ENCODE peak calls at places on chromosomes 2 and 18, in nine cellular contexts. One of them, this sample, is unnamed.

GRCh38 chr2:98804736-98805135 is 73.8 kb upstream of the MGAT4A start:
- DNase-seq in foreskin fibroblast: no peak
- DNase-seq in thyroid gland: no peak
- DNase-seq in mammary epithelial cell: no peak
- DNase-seq in colonic mucosa: no peak
- DNase-seq in transverse colon: no peak
- DNase-seq in Calu3: no peak
- DNase-seq in body of pancreas: no peak
- DNase-seq in tibial nerve: no peak
- DNase-seq in this sample: no peak

GRCh38 chr2:240922982-240923537 is 16.9 kb downstream of the CROCC2 start:
- DNase-seq in thyroid gland: peak
- DNase-seq in Calu3: peak
- DNase-seq in mammary epithelial cell: no peak
- DNase-seq in colonic mucosa: peak
- DNase-seq in tibial nerve: peak
- DNase-seq in transverse colon: no peak
- DNase-seq in body of pancreas: peak
- DNase-seq in foreskin fibroblast: no peak
- DNase-seq in this sample: no peak

GRCh38 chr2:227079726-227080125 is 84.3 kb downstream of the COL4A4 start:
- DNase-seq in colonic mucosa: no peak
- DNase-seq in foreskin fibroblast: no peak
- DNase-seq in Calu3: no peak
- DNase-seq in mammary epithelial cell: no peak
- DNase-seq in thyroid gland: no peak
- DNase-seq in body of pancreas: no peak
- DNase-seq in transverse colon: no peak
- DNase-seq in tibial nerve: no peak
- DNase-seq in this sample: no peak

GRCh38 chr18:66432636-66433035 is 171.3 kb downstream of the CDH19 start:
- DNase-seq in thyroid gland: no peak
- DNase-seq in Calu3: no peak
- DNase-seq in tibial nerve: no peak
- DNase-seq in transverse colon: no peak
- DNase-seq in mammary epithelial cell: no peak
- DNase-seq in foreskin fibroblast: no peak
- DNase-seq in body of pancreas: no peak
- DNase-seq in colonic mucosa: no peak
- DNase-seq in this sample: no peak

GRCh38 chr2:96867756-96868554 is 1.9 kb downstream of the SEMA4C start:
- DNase-seq in transverse colon: no peak
- DNase-seq in foreskin fibroblast: no peak
- DNase-seq in thyroid gland: no peak
- DNase-seq in colonic mucosa: no peak
- DNase-seq in body of pancreas: no peak
- DNase-seq in mammary epithelial cell: peak
- DNase-seq in tibial nerve: no peak
- DNase-seq in Calu3: no peak
- DNase-seq in this sample: no peak

GRCh38 chr2:189142893-189143759 is 36.4 kb downstream of the COL5A2 start:
- DNase-seq in foreskin fibroblast: peak
- DNase-seq in body of pancreas: peak
- DNase-seq in thyroid gland: peak
- DNase-seq in colonic mucosa: peak
- DNase-seq in tibial nerve: no peak
- DNase-seq in Calu3: peak
- DNase-seq in mammary epithelial cell: peak
- DNase-seq in transverse colon: peak
- DNase-seq in this sample: no peak

GRCh38 chr2:158079672-158080071 is 22.0 kb upstream of the UPP2 start:
- DNase-seq in colonic mucosa: no peak
- DNase-seq in mammary epithelial cell: peak
- DNase-seq in thyroid gland: no peak
- DNase-seq in body of pancreas: no peak
- DNase-seq in foreskin fibroblast: no peak
- DNase-seq in tibial nerve: no peak
- DNase-seq in transverse colon: no peak
- DNase-seq in Calu3: no peak
- DNase-seq in this sample: no peak

GRCh38 chr2:138252587-138252986 is 249.0 kb upstream of the SPOPL start:
- DNase-seq in Calu3: no peak
- DNase-seq in foreskin fibroblast: no peak
- DNase-seq in transverse colon: no peak
- DNase-seq in tibial nerve: no peak
- DNase-seq in thyroid gland: no peak
- DNase-seq in colonic mucosa: no peak
- DNase-seq in body of pancreas: no peak
- DNase-seq in mammary epithelial cell: no peak
- DNase-seq in this sample: no peak

GRCh38 chr2:83079007-83079406 is 1380.1 kb downstream of the SUCLG1 start:
- DNase-seq in foreskin fibroblast: no peak
- DNase-seq in body of pancreas: no peak
- DNase-seq in transverse colon: no peak
- DNase-seq in Calu3: no peak
- DNase-seq in colonic mucosa: no peak
- DNase-seq in mammary epithelial cell: no peak
- DNase-seq in tibial nerve: no peak
- DNase-seq in thyroid gland: no peak
- DNase-seq in this sample: no peak

GRCh38 chr2:241885701-241886643 is 16.4 kb downstream of the RTP5 start:
- DNase-seq in colonic mucosa: no peak
- DNase-seq in mammary epithelial cell: no peak
- DNase-seq in tibial nerve: no peak
- DNase-seq in foreskin fibroblast: no peak
- DNase-seq in thyroid gland: no peak
- DNase-seq in transverse colon: no peak
- DNase-seq in body of pancreas: peak
- DNase-seq in Calu3: no peak
- DNase-seq in this sample: no peak

GRCh38 chr2:132676999-132677398 is 7.0 kb upstream of the LYPD1 start:
- DNase-seq in tibial nerve: no peak
- DNase-seq in mammary epithelial cell: no peak
- DNase-seq in Calu3: no peak
- DNase-seq in thyroid gland: no peak
- DNase-seq in colonic mucosa: no peak
- DNase-seq in transverse colon: no peak
- DNase-seq in foreskin fibroblast: no peak
- DNase-seq in body of pancreas: no peak
- DNase-seq in this sample: no peak

GRCh38 chr2:44430340-44430739 is 68.6 kb downstream of the CAMKMT start:
- DNase-seq in mammary epithelial cell: no peak
- DNase-seq in foreskin fibroblast: no peak
- DNase-seq in body of pancreas: no peak
- DNase-seq in tibial nerve: no peak
- DNase-seq in colonic mucosa: no peak
- DNase-seq in thyroid gland: no peak
- DNase-seq in transverse colon: no peak
- DNase-seq in Calu3: no peak
- DNase-seq in this sample: no peak

GRCh38 chr18:56003009-56003408 is 415.0 kb upstream of the TCF4 start:
- DNase-seq in body of pancreas: no peak
- DNase-seq in transverse colon: no peak
- DNase-seq in tibial nerve: no peak
- DNase-seq in thyroid gland: no peak
- DNase-seq in Calu3: no peak
- DNase-seq in foreskin fibroblast: no peak
- DNase-seq in mammary epithelial cell: no peak
- DNase-seq in colonic mucosa: no peak
- DNase-seq in this sample: no peak

GRCh38 chr2:4763009-4763408 is 929.2 kb upstream of the SOX11 start:
- DNase-seq in thyroid gland: peak
- DNase-seq in transverse colon: no peak
- DNase-seq in colonic mucosa: no peak
- DNase-seq in foreskin fibroblast: no peak
- DNase-seq in tibial nerve: no peak
- DNase-seq in Calu3: no peak
- DNase-seq in mammary epithelial cell: no peak
- DNase-seq in body of pancreas: peak
- DNase-seq in this sample: peak

GRCh38 chr2:218397502-218398436 is 1.9 kb upstream of the CTDSP1 start:
- DNase-seq in transverse colon: peak
- DNase-seq in thyroid gland: peak
- DNase-seq in Calu3: no peak
- DNase-seq in colonic mucosa: peak
- DNase-seq in body of pancreas: peak
- DNase-seq in foreskin fibroblast: peak
- DNase-seq in tibial nerve: peak
- DNase-seq in mammary epithelial cell: peak
- DNase-seq in this sample: peak
- TF ChIP-seq CTCF in transverse colon: no peak
- TF ChIP-seq CTCF in thyroid gland: peak
- TF ChIP-seq CTCF in Calu3: no peak
- TF ChIP-seq CTCF in colonic mucosa: no peak
- TF ChIP-seq CTCF in body of pancreas: no peak
- TF ChIP-seq CTCF in foreskin fibroblast: no peak
- TF ChIP-seq CTCF in tibial nerve: no peak
- TF ChIP-seq CTCF in mammary epithelial cell: no peak
- TF ChIP-seq CTCF in this sample: no peak

GRCh38 chr2:29053680-29054400 is 20.5 kb downstream of the PCARE start:
- DNase-seq in Calu3: peak
- DNase-seq in foreskin fibroblast: no peak
- DNase-seq in tibial nerve: no peak
- DNase-seq in colonic mucosa: no peak
- DNase-seq in transverse colon: no peak
- DNase-seq in body of pancreas: no peak
- DNase-seq in mammary epithelial cell: peak
- DNase-seq in thyroid gland: peak
- DNase-seq in this sample: no peak
- TF ChIP-seq CTCF in Calu3: peak
- TF ChIP-seq CTCF in foreskin fibroblast: no peak
- TF ChIP-seq CTCF in tibial nerve: no peak
- TF ChIP-seq CTCF in colonic mucosa: no peak
- TF ChIP-seq CTCF in transverse colon: no peak
- TF ChIP-seq CTCF in body of pancreas: no peak
- TF ChIP-seq CTCF in mammary epithelial cell: peak
- TF ChIP-seq CTCF in thyroid gland: peak
- TF ChIP-seq CTCF in this sample: no peak

GRCh38 chr2:168084267-168084781 is 163.1 kb downstream of the STK39 start:
- DNase-seq in Calu3: no peak
- DNase-seq in transverse colon: no peak
- DNase-seq in thyroid gland: no peak
- DNase-seq in colonic mucosa: no peak
- DNase-seq in tibial nerve: no peak
- DNase-seq in foreskin fibroblast: no peak
- DNase-seq in mammary epithelial cell: no peak
- DNase-seq in body of pancreas: no peak
- DNase-seq in this sample: no peak
- TF ChIP-seq CTCF in Calu3: no peak
- TF ChIP-seq CTCF in transverse colon: no peak
- TF ChIP-seq CTCF in thyroid gland: no peak
- TF ChIP-seq CTCF in colonic mucosa: no peak
- TF ChIP-seq CTCF in tibial nerve: no peak
- TF ChIP-seq CTCF in foreskin fibroblast: no peak
- TF ChIP-seq CTCF in mammary epithelial cell: no peak
- TF ChIP-seq CTCF in body of pancreas: no peak
- TF ChIP-seq CTCF in this sample: no peak

GRCh38 chr2:23579674-23580073 is 194.7 kb downstream of the KLHL29 start:
- DNase-seq in transverse colon: no peak
- DNase-seq in thyroid gland: no peak
- DNase-seq in Calu3: no peak
- DNase-seq in colonic mucosa: no peak
- DNase-seq in mammary epithelial cell: no peak
- DNase-seq in tibial nerve: no peak
- DNase-seq in body of pancreas: no peak
- DNase-seq in foreskin fibroblast: no peak
- DNase-seq in this sample: no peak

GRCh38 chr2:23583467-23583866 is 198.5 kb downstream of the KLHL29 start:
- DNase-seq in thyroid gland: no peak
- DNase-seq in transverse colon: no peak
- DNase-seq in body of pancreas: no peak
- DNase-seq in mammary epithelial cell: no peak
- DNase-seq in Calu3: no peak
- DNase-seq in foreskin fibroblast: no peak
- DNase-seq in colonic mucosa: no peak
- DNase-seq in tibial nerve: no peak
- DNase-seq in this sample: no peak

GRCh38 chr2:23574919-23575654 is 190.1 kb downstream of the KLHL29 start:
- DNase-seq in foreskin fibroblast: no peak
- DNase-seq in tibial nerve: no peak
- DNase-seq in mammary epithelial cell: no peak
- DNase-seq in colonic mucosa: no peak
- DNase-seq in Calu3: no peak
- DNase-seq in thyroid gland: no peak
- DNase-seq in transverse colon: no peak
- DNase-seq in body of pancreas: no peak
- DNase-seq in this sample: no peak

GRCh38 chr2:23584054-23584745 is 199.2 kb downstream of the KLHL29 start:
- DNase-seq in mammary epithelial cell: no peak
- DNase-seq in body of pancreas: no peak
- DNase-seq in transverse colon: no peak
- DNase-seq in thyroid gland: no peak
- DNase-seq in colonic mucosa: no peak
- DNase-seq in tibial nerve: no peak
- DNase-seq in foreskin fibroblast: no peak
- DNase-seq in Calu3: no peak
- DNase-seq in this sample: no peak

GRCh38 chr2:23578964-23579671 is 194.1 kb downstream of the KLHL29 start:
- DNase-seq in tibial nerve: no peak
- DNase-seq in thyroid gland: no peak
- DNase-seq in body of pancreas: no peak
- DNase-seq in Calu3: no peak
- DNase-seq in foreskin fibroblast: no peak
- DNase-seq in mammary epithelial cell: no peak
- DNase-seq in transverse colon: no peak
- DNase-seq in colonic mucosa: no peak
- DNase-seq in this sample: no peak
- TF ChIP-seq CTCF in tibial nerve: no peak
- TF ChIP-seq CTCF in thyroid gland: no peak
- TF ChIP-seq CTCF in body of pancreas: no peak
- TF ChIP-seq CTCF in Calu3: no peak
- TF ChIP-seq CTCF in foreskin fibroblast: no peak
- TF ChIP-seq CTCF in mammary epithelial cell: no peak
- TF ChIP-seq CTCF in transverse colon: no peak
- TF ChIP-seq CTCF in colonic mucosa: no peak
- TF ChIP-seq CTCF in this sample: no peak

This sample was measured in progenitor cell of endocrine pancreas.